ENCODE peak calls at places on chromosomes 4 and X, in four cellular contexts. G, H, Y and Z are unnamed samples.

GRCh38 chrX:103538728-103539127 is 19.4 kb upstream of the RAB40A start:
- DNase-seq in H (no peak), Y (peak), G (no peak), Z (no peak)

GRCh38 chrX:153924149-153924861 is 1.8 kb downstream of the ARHGAP4 start:
- DNase-seq in G (no peak), Y (peak), H (peak), Z (no peak)

GRCh38 chr4:95091272-95091671 is 333.5 kb downstream of the BMPR1B start:
- DNase-seq in G (no peak), H (peak), Y (no peak), Z (no peak)

GRCh38 chr4:181364504-181364903 is 878.7 kb upstream of the TENM3 start:
- DNase-seq in G (no peak), Y (no peak), H (no peak), Z (no peak)

GRCh38 chrX:15301924-15302323 is 13.5 kb downstream of the ASB11 start:
- DNase-seq in H (peak), Y (no peak), G (no peak), Z (no peak)

GRCh38 chrX:87516716-87517115 is 886 bp upstream of the KLHL4 start:
- DNase-seq in Y (no peak), H (peak), G (no peak), Z (no peak)

GRCh38 chr4:141158219-141158618 is 24.9 kb upstream of the RNF150 start:
- DNase-seq in Y (peak), H (peak), G (no peak), Z (no peak)

GRCh38 chr4:41299486-41299885 is 42.8 kb downstream of the UCHL1 start:
- DNase-seq in G (no peak), Y (no peak), H (no peak), Z (no peak)

GRCh38 chr4:182809417-182810102 is 107.6 kb downstream of the DCTD start:
- DNase-seq in Y (no peak), G (no peak), H (no peak), Z (no peak)

GRCh38 chrX:9414416-9414815 is 50.4 kb upstream of the TBL1X start:
- DNase-seq in H (no peak), Y (no peak), G (no peak), Z (no peak)

GRCh38 chr4:54941994-54942552 is 183.3 kb downstream of the KDR start:
- DNase-seq in Y (no peak), G (no peak), H (no peak), Z (no peak)

DNA sequence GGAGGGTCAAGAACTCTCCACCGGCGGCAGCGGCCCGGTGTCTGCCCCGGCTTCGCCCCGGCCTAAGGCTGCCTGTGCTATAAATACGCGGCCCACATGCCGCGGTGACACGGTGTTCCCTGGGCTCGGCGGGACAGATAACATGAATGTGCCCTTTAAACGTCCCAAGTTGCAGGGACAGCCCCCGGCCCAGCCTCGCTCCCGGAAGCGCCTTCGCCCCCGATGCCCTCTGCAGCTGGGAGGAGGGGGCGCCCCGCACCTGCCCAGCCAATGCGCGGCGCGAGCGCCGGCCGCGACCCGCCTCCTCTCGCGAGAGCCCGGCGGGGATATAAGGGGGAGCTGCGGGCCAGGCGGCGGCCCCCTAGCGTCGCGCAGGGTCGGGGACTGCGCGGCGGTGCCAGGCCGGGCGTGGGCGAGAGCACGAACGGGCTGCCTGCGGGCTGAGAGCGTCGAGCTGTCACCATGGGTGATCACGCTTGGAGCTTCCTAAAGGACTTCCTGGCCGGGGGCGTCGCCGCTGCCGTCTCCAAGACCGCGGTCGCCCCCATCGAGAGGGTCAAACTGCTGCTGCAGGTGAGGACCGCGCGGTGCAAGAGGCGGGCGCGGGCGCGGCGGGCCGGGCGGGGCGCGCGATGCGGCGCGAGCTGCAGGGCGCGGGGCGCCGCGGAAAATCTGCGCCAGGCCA is at the start of gene SLC25A4:
- DNase-seq in H (peak), Y (peak), G (peak), Z (peak)
- TF ChIP-seq CTCF in H (peak), Y (peak), G (peak), Z (no peak)

GRCh38 chrX:131895002-131895401 is 128.1 kb upstream of the STK26 start:
- DNase-seq in G (no peak), H (peak), Y (peak), Z (no peak)

GRCh38 chrX:131901581-131901980 is 121.5 kb upstream of the STK26 start:
- DNase-seq in G (no peak), H (no peak), Y (no peak), Z (no peak)

DNA sequence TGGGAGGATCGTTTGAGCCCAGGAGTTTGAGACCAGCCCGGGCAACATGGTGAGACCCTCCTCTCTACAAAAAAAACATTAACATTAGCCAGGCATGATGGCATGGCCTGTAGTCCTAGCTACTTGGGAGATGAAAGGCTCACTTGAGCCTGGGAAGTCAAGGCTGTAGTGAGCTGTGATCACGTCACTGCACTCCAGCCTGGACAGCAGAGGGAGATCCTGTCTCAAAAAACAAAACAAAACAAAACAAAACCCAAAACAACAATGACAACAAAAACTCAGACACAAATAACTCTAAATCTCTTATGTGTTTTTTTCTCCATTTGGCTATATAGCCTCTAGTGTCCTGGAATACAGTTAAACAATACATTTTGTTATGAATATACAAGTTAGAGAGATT is 127.3 kb upstream of the STK26 start:
- DNase-seq in G (no peak), Y (no peak), H (no peak), Z (no peak)
- TF ChIP-seq CTCF in G (no peak), Y (no peak), H (no peak), Z (no peak)

GRCh38 chr4:82555279-82555678 is 6.5 kb downstream of the TMEM150C start:
- DNase-seq in G (no peak), Y (no peak), H (peak), Z (no peak)

GRCh38 chr4:82553020-82553419 is 8.8 kb downstream of the TMEM150C start:
- DNase-seq in G (no peak), H (no peak), Y (no peak), Z (no peak)

GRCh38 chr4:82551734-82552133 is 10.1 kb downstream of the TMEM150C start:
- DNase-seq in Y (no peak), H (no peak), G (no peak), Z (no peak)
- TF ChIP-seq CTCF in Y (no peak), H (no peak), G (no peak), Z (no peak)

GRCh38 chr4:150078041-150078995 is at the start of gene DCLK2:
- DNase-seq in Y (peak), H (peak), G (peak), Z (peak)

GRCh38 chr4:150080335-150080734 is 2.1 kb downstream of the DCLK2 start:
- DNase-seq in Y (no peak), G (no peak), H (no peak), Z (no peak)

GRCh38 chr4:150080875-150081274 is 2.6 kb downstream of the DCLK2 start:
- DNase-seq in Y (no peak), G (no peak), H (no peak), Z (no peak)

GRCh38 chr4:150082241-150082640 is 4.0 kb downstream of the DCLK2 start:
- DNase-seq in H (no peak), G (no peak), Y (no peak), Z (no peak)

GRCh38 chr4:150078996-150079581 is 844 bp downstream of the DCLK2 start:
- DNase-seq in Y (peak), H (no peak), G (no peak), Z (no peak)
- TF ChIP-seq CTCF in Y (peak), H (no peak), G (no peak), Z (no peak)

DNA sequence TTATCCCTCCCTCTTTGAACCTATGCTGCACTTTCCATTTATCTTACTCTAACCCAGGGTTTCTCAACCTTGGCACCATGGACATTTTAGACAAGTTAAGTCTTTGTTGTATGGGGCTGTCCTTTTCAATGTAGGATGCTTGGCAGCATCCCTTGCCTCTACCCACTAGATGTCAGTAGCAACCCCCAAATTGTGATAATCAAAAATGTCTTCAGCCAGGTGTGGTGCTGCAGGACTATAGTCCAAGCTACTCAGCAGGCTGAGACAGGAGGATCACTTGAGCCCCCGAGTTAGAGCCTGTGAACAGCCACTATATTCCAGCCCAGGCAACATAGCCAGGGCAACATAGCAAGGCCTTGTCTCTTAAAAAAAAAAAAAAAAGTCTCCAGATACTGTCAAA is 7.0 kb downstream of the LRCH2 start:
- DNase-seq in Y (peak), G (no peak), H (peak), Z (no peak)
- TF ChIP-seq CTCF in Y (peak), G (no peak), H (peak), Z (peak)